ENCODE peak calls at places on chromosome 2, in five cellular contexts. One of them, this sample, is unnamed.
A peak's percentile ranks its signal among the peaks of the same experiment; 100 is the strongest.

GRCh38 chr2:201127570-201127969 is 11.6 kb downstream of the CFLAR start:
- DNase-seq in esophagus squamous epithelium: no peak
- DNase-seq in GM13977: no peak
- DNase-seq in renal cortical epithelial cell: peak; percentile 79
- DNase-seq in stimulated activated CD4-positive, alpha-beta T cell treated with anti-CD3 and anti-CD28 coated beads, Interleukin-4, amount 100 ng/mL, for 1 hour: peak; percentile 49
- DNase-seq in this sample: no peak

GRCh38 chr2:190881480-190882326 is 1.1 kb downstream of the GLS start:
- DNase-seq in esophagus squamous epithelium: peak; percentile 11
- DNase-seq in GM13977: peak; percentile 63
- DNase-seq in renal cortical epithelial cell: peak; percentile 64
- DNase-seq in stimulated activated CD4-positive, alpha-beta T cell treated with anti-CD3 and anti-CD28 coated beads, Interleukin-4, amount 100 ng/mL, for 1 hour: peak; percentile 68
- DNase-seq in this sample: peak; percentile 84

GRCh38 chr2:105802587-105802986 is 57.9 kb downstream of the NCK2 start:
- DNase-seq in esophagus squamous epithelium: no peak
- DNase-seq in GM13977: peak; percentile 50
- DNase-seq in renal cortical epithelial cell: no peak
- DNase-seq in stimulated activated CD4-positive, alpha-beta T cell treated with anti-CD3 and anti-CD28 coated beads, Interleukin-4, amount 100 ng/mL, for 1 hour: peak; percentile 62
- DNase-seq in this sample: no peak

GRCh38 chr2:241914542-241914941 is 45.0 kb downstream of the RTP5 start:
- DNase-seq in esophagus squamous epithelium: no peak
- DNase-seq in GM13977: no peak
- DNase-seq in renal cortical epithelial cell: no peak
- DNase-seq in stimulated activated CD4-positive, alpha-beta T cell treated with anti-CD3 and anti-CD28 coated beads, Interleukin-4, amount 100 ng/mL, for 1 hour: no peak
- DNase-seq in this sample: no peak

GRCh38 chr2:25821225-25822056 is 56.8 kb downstream of the ASXL2 start:
- DNase-seq in esophagus squamous epithelium: no peak
- DNase-seq in GM13977: no peak
- DNase-seq in renal cortical epithelial cell: no peak
- DNase-seq in stimulated activated CD4-positive, alpha-beta T cell treated with anti-CD3 and anti-CD28 coated beads, Interleukin-4, amount 100 ng/mL, for 1 hour: no peak
- DNase-seq in this sample: no peak

GRCh38 chr2:199466704-199467461 is 9.1 kb upstream of the SATB2 start:
- DNase-seq in esophagus squamous epithelium: no peak
- DNase-seq in GM13977: no peak
- DNase-seq in renal cortical epithelial cell: no peak
- DNase-seq in stimulated activated CD4-positive, alpha-beta T cell treated with anti-CD3 and anti-CD28 coated beads, Interleukin-4, amount 100 ng/mL, for 1 hour: no peak
- DNase-seq in this sample: peak; percentile 59

GRCh38 chr2:69771461-69771860 is 29.5 kb downstream of the ANXA4 start:
- DNase-seq in esophagus squamous epithelium: no peak
- DNase-seq in GM13977: no peak
- DNase-seq in renal cortical epithelial cell: no peak
- DNase-seq in stimulated activated CD4-positive, alpha-beta T cell treated with anti-CD3 and anti-CD28 coated beads, Interleukin-4, amount 100 ng/mL, for 1 hour: no peak
- DNase-seq in this sample: no peak

GRCh38 chr2:127080941-127081769 is 25.8 kb downstream of the BIN1 start:
- DNase-seq in esophagus squamous epithelium: no peak
- DNase-seq in GM13977: peak; percentile 58
- DNase-seq in renal cortical epithelial cell: peak; percentile 88
- DNase-seq in stimulated activated CD4-positive, alpha-beta T cell treated with anti-CD3 and anti-CD28 coated beads, Interleukin-4, amount 100 ng/mL, for 1 hour: peak; percentile 51
- DNase-seq in this sample: no peak

GRCh38 chr2:188199716-188200128 is 92.0 kb upstream of the GULP1 start:
- DNase-seq in esophagus squamous epithelium: no peak
- DNase-seq in GM13977: no peak
- DNase-seq in renal cortical epithelial cell: peak; percentile 97
- DNase-seq in stimulated activated CD4-positive, alpha-beta T cell treated with anti-CD3 and anti-CD28 coated beads, Interleukin-4, amount 100 ng/mL, for 1 hour: no peak
- DNase-seq in this sample: no peak

GRCh38 chr2:239445771-239446524 is 45.1 kb upstream of the HDAC4 start:
- DNase-seq in esophagus squamous epithelium: no peak
- DNase-seq in GM13977: no peak
- DNase-seq in renal cortical epithelial cell: no peak
- DNase-seq in stimulated activated CD4-positive, alpha-beta T cell treated with anti-CD3 and anti-CD28 coated beads, Interleukin-4, amount 100 ng/mL, for 1 hour: no peak
- DNase-seq in this sample: no peak

GRCh38 chr2:129396980-129397599 is 582.4 kb upstream of the RAB6C start:
- DNase-seq in esophagus squamous epithelium: no peak
- DNase-seq in GM13977: peak; percentile 42
- DNase-seq in renal cortical epithelial cell: peak; percentile 0
- DNase-seq in stimulated activated CD4-positive, alpha-beta T cell treated with anti-CD3 and anti-CD28 coated beads, Interleukin-4, amount 100 ng/mL, for 1 hour: no peak
- DNase-seq in this sample: peak; percentile 80

GRCh38 chr2:112588611-112589045 is 4.2 kb downstream of the CHCHD5 start:
- DNase-seq in esophagus squamous epithelium: no peak
- DNase-seq in GM13977: no peak
- DNase-seq in renal cortical epithelial cell: no peak
- DNase-seq in stimulated activated CD4-positive, alpha-beta T cell treated with anti-CD3 and anti-CD28 coated beads, Interleukin-4, amount 100 ng/mL, for 1 hour: no peak
- DNase-seq in this sample: no peak

GRCh38 chr2:215796160-215796559 is 217.2 kb downstream of the MREG start:
- DNase-seq in esophagus squamous epithelium: no peak
- DNase-seq in GM13977: no peak
- DNase-seq in renal cortical epithelial cell: peak; percentile 90
- DNase-seq in stimulated activated CD4-positive, alpha-beta T cell treated with anti-CD3 and anti-CD28 coated beads, Interleukin-4, amount 100 ng/mL, for 1 hour: no peak
- DNase-seq in this sample: no peak

GRCh38 chr2:196592331-196592911 is 47.1 kb upstream of the CCDC150 start:
- DNase-seq in esophagus squamous epithelium: no peak
- DNase-seq in GM13977: peak; percentile 42
- DNase-seq in renal cortical epithelial cell: no peak
- DNase-seq in stimulated activated CD4-positive, alpha-beta T cell treated with anti-CD3 and anti-CD28 coated beads, Interleukin-4, amount 100 ng/mL, for 1 hour: no peak
- DNase-seq in this sample: peak; percentile 76

GRCh38 chr2:79622508-79622907 is 109.7 kb downstream of the CTNNA2 start:
- DNase-seq in esophagus squamous epithelium: no peak
- DNase-seq in GM13977: no peak
- DNase-seq in renal cortical epithelial cell: peak; percentile 61
- DNase-seq in stimulated activated CD4-positive, alpha-beta T cell treated with anti-CD3 and anti-CD28 coated beads, Interleukin-4, amount 100 ng/mL, for 1 hour: no peak
- DNase-seq in this sample: no peak

GRCh38 chr2:10915731-10916331 is 4.1 kb downstream of the KCNF1 start:
- DNase-seq in esophagus squamous epithelium: no peak
- DNase-seq in GM13977: no peak
- DNase-seq in renal cortical epithelial cell: no peak
- DNase-seq in stimulated activated CD4-positive, alpha-beta T cell treated with anti-CD3 and anti-CD28 coated beads, Interleukin-4, amount 100 ng/mL, for 1 hour: no peak
- DNase-seq in this sample: no peak

GRCh38 chr2:237487496-237487895 is 445 bp downstream of the MLPH start:
- DNase-seq in esophagus squamous epithelium: no peak
- DNase-seq in GM13977: no peak
- DNase-seq in renal cortical epithelial cell: no peak
- DNase-seq in stimulated activated CD4-positive, alpha-beta T cell treated with anti-CD3 and anti-CD28 coated beads, Interleukin-4, amount 100 ng/mL, for 1 hour: no peak
- DNase-seq in this sample: no peak

GRCh38 chr2:204282081-204282480 is 263.2 kb upstream of the PARD3B start:
- DNase-seq in esophagus squamous epithelium: no peak
- DNase-seq in GM13977: no peak
- DNase-seq in renal cortical epithelial cell: no peak
- DNase-seq in stimulated activated CD4-positive, alpha-beta T cell treated with anti-CD3 and anti-CD28 coated beads, Interleukin-4, amount 100 ng/mL, for 1 hour: no peak
- DNase-seq in this sample: no peak

GRCh38 chr2:191486584-191487320 is 191.2 kb upstream of the NABP1 start:
- DNase-seq in esophagus squamous epithelium: no peak
- DNase-seq in GM13977: no peak
- DNase-seq in renal cortical epithelial cell: peak; percentile 100
- DNase-seq in stimulated activated CD4-positive, alpha-beta T cell treated with anti-CD3 and anti-CD28 coated beads, Interleukin-4, amount 100 ng/mL, for 1 hour: no peak
- DNase-seq in this sample: no peak

GRCh38 chr2:134124047-134124753 is 129.7 kb upstream of the MGAT5 start:
- DNase-seq in esophagus squamous epithelium: no peak
- DNase-seq in GM13977: no peak
- DNase-seq in renal cortical epithelial cell: no peak
- DNase-seq in stimulated activated CD4-positive, alpha-beta T cell treated with anti-CD3 and anti-CD28 coated beads, Interleukin-4, amount 100 ng/mL, for 1 hour: no peak
- DNase-seq in this sample: no peak

GRCh38 chr2:39093208-39093898 is 27.5 kb downstream of the SOS1 start:
- DNase-seq in esophagus squamous epithelium: no peak
- DNase-seq in GM13977: no peak
- DNase-seq in renal cortical epithelial cell: no peak
- DNase-seq in stimulated activated CD4-positive, alpha-beta T cell treated with anti-CD3 and anti-CD28 coated beads, Interleukin-4, amount 100 ng/mL, for 1 hour: no peak
- DNase-seq in this sample: no peak

GRCh38 chr2:101371635-101372034 is 15.7 kb downstream of the CREG2 start:
- DNase-seq in esophagus squamous epithelium: no peak
- DNase-seq in GM13977: no peak
- DNase-seq in renal cortical epithelial cell: no peak
- DNase-seq in stimulated activated CD4-positive, alpha-beta T cell treated with anti-CD3 and anti-CD28 coated beads, Interleukin-4, amount 100 ng/mL, for 1 hour: no peak
- DNase-seq in this sample: no peak

GRCh38 chr2:71926098-71926466 is 221.6 kb downstream of the CYP26B1 start:
- DNase-seq in esophagus squamous epithelium: no peak
- DNase-seq in GM13977: peak; percentile 3
- DNase-seq in renal cortical epithelial cell: no peak
- DNase-seq in stimulated activated CD4-positive, alpha-beta T cell treated with anti-CD3 and anti-CD28 coated beads, Interleukin-4, amount 100 ng/mL, for 1 hour: no peak
- DNase-seq in this sample: no peak

GRCh38 chr2:233819884-233820765 is 34.2 kb downstream of the HJURP start:
- DNase-seq in esophagus squamous epithelium: no peak
- DNase-seq in GM13977: no peak
- DNase-seq in renal cortical epithelial cell: no peak
- DNase-seq in stimulated activated CD4-positive, alpha-beta T cell treated with anti-CD3 and anti-CD28 coated beads, Interleukin-4, amount 100 ng/mL, for 1 hour: no peak
- DNase-seq in this sample: no peak

GRCh38 chr2:139177041-139177440 is 396.9 kb upstream of the NXPH2 start:
- DNase-seq in esophagus squamous epithelium: no peak
- DNase-seq in GM13977: no peak
- DNase-seq in renal cortical epithelial cell: no peak
- DNase-seq in stimulated activated CD4-positive, alpha-beta T cell treated with anti-CD3 and anti-CD28 coated beads, Interleukin-4, amount 100 ng/mL, for 1 hour: no peak
- DNase-seq in this sample: no peak

GRCh38 chr2:27721335-27721734 is 50.2 kb upstream of the MRPL33 start:
- DNase-seq in esophagus squamous epithelium: no peak
- DNase-seq in GM13977: no peak
- DNase-seq in renal cortical epithelial cell: peak; percentile 76
- DNase-seq in stimulated activated CD4-positive, alpha-beta T cell treated with anti-CD3 and anti-CD28 coated beads, Interleukin-4, amount 100 ng/mL, for 1 hour: no peak
- DNase-seq in this sample: no peak

GRCh38 chr2:207088839-207089238 is 76.9 kb downstream of the KLF7 start:
- DNase-seq in esophagus squamous epithelium: no peak
- DNase-seq in GM13977: no peak
- DNase-seq in renal cortical epithelial cell: no peak
- DNase-seq in stimulated activated CD4-positive, alpha-beta T cell treated with anti-CD3 and anti-CD28 coated beads, Interleukin-4, amount 100 ng/mL, for 1 hour: no peak
- DNase-seq in this sample: no peak

GRCh38 chr2:121390082-121390481 is 105.1 kb upstream of the TFCP2L1 start:
- DNase-seq in esophagus squamous epithelium: no peak
- DNase-seq in GM13977: no peak
- DNase-seq in renal cortical epithelial cell: no peak
- DNase-seq in stimulated activated CD4-positive, alpha-beta T cell treated with anti-CD3 and anti-CD28 coated beads, Interleukin-4, amount 100 ng/mL, for 1 hour: no peak
- DNase-seq in this sample: no peak

GRCh38 chr2:53629527-53629926 is 138.1 kb upstream of the CHAC2 start:
- DNase-seq in esophagus squamous epithelium: no peak
- DNase-seq in GM13977: no peak
- DNase-seq in renal cortical epithelial cell: no peak
- DNase-seq in stimulated activated CD4-positive, alpha-beta T cell treated with anti-CD3 and anti-CD28 coated beads, Interleukin-4, amount 100 ng/mL, for 1 hour: no peak
- DNase-seq in this sample: no peak